ENCODE peak calls at places on chromosomes 13 and 19, in six cellular contexts. One of them, this sample, is unnamed. For H3K9me3 and H3K4me1, the result is how much of the 10 kb centered on the place peaks cover.

GRCh38 chr19:1248454-1249297 is at the start of gene MIDN:
- DNase-seq in uterus: peak
- DNase-seq in mucosa of descending colon: peak
- DNase-seq in cardiac muscle cell: peak
- DNase-seq in body of pancreas: peak
- DNase-seq in testis: peak
- DNase-seq in this sample: peak

GRCh38 chr13:28199089-28199488 is 60.7 kb downstream of the PAN3 start:
- DNase-seq in body of pancreas: no peak
- DNase-seq in mucosa of descending colon: no peak
- DNase-seq in testis: no peak
- DNase-seq in cardiac muscle cell: no peak
- DNase-seq in uterus: no peak
- DNase-seq in this sample: no peak

GRCh38 chr13:37058801-37059135 is 720 bp downstream of the SUPT20H start:
- DNase-seq in uterus: no peak
- DNase-seq in testis: peak
- DNase-seq in body of pancreas: no peak
- DNase-seq in cardiac muscle cell: peak
- DNase-seq in mucosa of descending colon: peak
- DNase-seq in this sample: peak

GRCh38 chr19:24033962-24034342 is 53.0 kb upstream of the ZNF254 start:
- DNase-seq in uterus: peak
- DNase-seq in testis: peak
- DNase-seq in mucosa of descending colon: peak
- DNase-seq in body of pancreas: peak
- DNase-seq in cardiac muscle cell: peak
- DNase-seq in this sample: peak

GRCh38 chr19:39498262-39499081 is at the start of gene DLL3:
- DNase-seq in mucosa of descending colon: no peak
- DNase-seq in testis: no peak
- DNase-seq in cardiac muscle cell: peak
- DNase-seq in body of pancreas: no peak
- DNase-seq in uterus: no peak
- DNase-seq in this sample: no peak

GRCh38 chr13:32174366-32174765 is 140.8 kb downstream of the ZAR1L start:
- DNase-seq in mucosa of descending colon: no peak
- DNase-seq in uterus: no peak
- DNase-seq in testis: no peak
- DNase-seq in cardiac muscle cell: no peak
- DNase-seq in body of pancreas: no peak
- DNase-seq in this sample: no peak

GRCh38 chr13:109393045-109393444 is 393.3 kb downstream of the IRS2 start:
- DNase-seq in uterus: no peak
- DNase-seq in testis: no peak
- DNase-seq in body of pancreas: no peak
- DNase-seq in mucosa of descending colon: no peak
- DNase-seq in cardiac muscle cell: no peak
- DNase-seq in this sample: no peak

GRCh38 chr19:45641274-45642105 is 2.3 kb upstream of the EML2 start:
- DNase-seq in uterus: peak
- DNase-seq in cardiac muscle cell: peak
- DNase-seq in testis: peak
- DNase-seq in mucosa of descending colon: peak
- DNase-seq in body of pancreas: peak
- DNase-seq in this sample: peak

GRCh38 chr19:42426643-42427042 is 545 bp downstream of the LIPE start:
- DNase-seq in mucosa of descending colon: no peak
- DNase-seq in uterus: no peak
- DNase-seq in cardiac muscle cell: no peak
- DNase-seq in body of pancreas: no peak
- DNase-seq in testis: no peak
- DNase-seq in this sample: no peak

GRCh38 chr19:4609878-4610511 is 29.3 kb upstream of the TNFAIP8L1 start:
- DNase-seq in testis: no peak
- DNase-seq in uterus: no peak
- DNase-seq in cardiac muscle cell: no peak
- DNase-seq in mucosa of descending colon: no peak
- DNase-seq in body of pancreas: peak
- DNase-seq in this sample: no peak
- H3K4me3 ChIP-seq in testis: no peak
- H3K4me3 ChIP-seq in uterus: no peak
- H3K4me3 ChIP-seq in cardiac muscle cell: no peak
- H3K4me3 ChIP-seq in mucosa of descending colon: no peak
- H3K4me3 ChIP-seq in body of pancreas: no peak
- H3K4me3 ChIP-seq in this sample: no peak

DNA sequence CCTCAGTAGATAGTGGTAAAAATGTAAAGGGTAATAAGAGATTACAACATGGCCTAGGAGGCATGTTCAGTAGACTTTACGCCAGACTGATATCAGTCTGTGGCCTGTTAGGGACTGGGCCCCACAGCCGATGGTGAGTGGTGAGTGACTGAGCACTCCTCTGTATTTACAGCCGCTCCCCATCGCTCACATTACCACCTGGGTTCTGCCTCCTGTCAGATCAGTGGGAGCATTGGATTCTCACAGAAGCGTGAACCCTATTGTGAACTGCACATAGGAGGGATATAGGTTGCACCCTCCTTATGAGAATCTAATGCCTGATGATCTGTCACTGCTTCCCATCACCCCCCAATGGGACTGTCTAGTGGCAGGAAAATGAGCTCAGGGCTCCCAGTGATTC is 17.9 kb downstream of the NLRP11 start:
- DNase-seq in testis: no peak
- DNase-seq in body of pancreas: no peak
- DNase-seq in uterus: no peak
- DNase-seq in cardiac muscle cell: no peak
- DNase-seq in mucosa of descending colon: no peak
- DNase-seq in this sample: no peak
- H3K9me3 ChIP-seq in testis: under half
- H3K9me3 ChIP-seq in body of pancreas: under half
- H3K9me3 ChIP-seq in uterus: under half
- H3K9me3 ChIP-seq in cardiac muscle cell: under half
- H3K9me3 ChIP-seq in mucosa of descending colon: under half
- H3K9me3 ChIP-seq in this sample: under half

DNA sequence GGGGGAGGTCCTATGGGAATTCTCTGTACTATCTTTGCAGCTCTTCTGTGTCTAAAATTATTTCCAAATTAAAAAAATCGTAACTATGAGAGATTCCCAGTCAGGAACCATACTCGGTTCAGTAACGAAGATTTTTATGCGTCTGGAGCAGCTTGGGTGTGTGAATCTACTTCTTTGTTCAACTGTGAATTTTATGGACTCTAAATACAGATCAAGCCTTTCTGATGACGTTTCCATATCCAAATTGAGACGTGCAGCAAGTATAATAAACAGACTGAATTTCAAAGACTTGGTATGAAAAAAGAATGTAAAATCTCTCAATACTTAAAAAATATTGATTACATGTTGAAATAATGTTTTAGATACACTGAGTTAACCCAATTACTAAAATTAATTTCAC is 30.9 kb downstream of the MLLT1 start:
- DNase-seq in body of pancreas: no peak
- DNase-seq in cardiac muscle cell: no peak
- DNase-seq in testis: no peak
- DNase-seq in uterus: no peak
- DNase-seq in mucosa of descending colon: no peak
- DNase-seq in this sample: no peak
- H3K4me1 ChIP-seq in body of pancreas: under half
- H3K4me1 ChIP-seq in cardiac muscle cell: under half
- H3K4me1 ChIP-seq in testis: under half
- H3K4me1 ChIP-seq in uterus: under half
- H3K4me1 ChIP-seq in mucosa of descending colon: under half
- H3K4me1 ChIP-seq in this sample: under half

DNA sequence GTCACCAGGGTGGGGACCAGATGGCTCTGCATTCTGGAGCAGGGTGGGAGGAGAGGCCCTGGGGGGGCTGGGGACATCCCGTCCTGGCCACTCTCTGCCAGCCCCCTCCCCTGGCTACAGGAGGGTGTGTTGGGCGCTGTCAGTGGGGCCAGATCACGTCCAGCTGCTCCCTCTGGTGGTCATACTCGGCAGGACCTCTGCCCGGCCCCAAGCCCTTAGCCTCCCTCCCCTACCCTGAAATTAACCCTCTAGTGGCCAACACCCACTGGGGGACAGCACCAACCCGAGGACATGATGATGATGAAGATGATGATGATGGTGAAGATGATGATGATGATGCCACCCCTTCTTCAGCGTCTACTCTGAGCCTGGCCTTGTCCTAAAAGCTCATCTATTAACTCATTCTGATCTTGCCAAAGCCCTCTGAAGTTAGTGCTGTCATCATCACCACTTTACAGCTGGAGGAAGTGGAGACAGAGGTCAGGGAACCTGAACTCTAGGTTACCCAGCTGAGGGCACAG is 590 bp upstream of the LGI4 start:
- DNase-seq in cardiac muscle cell: peak
- DNase-seq in mucosa of descending colon: peak
- DNase-seq in testis: peak
- DNase-seq in body of pancreas: peak
- DNase-seq in uterus: peak
- DNase-seq in this sample: peak
- H3K4me3 ChIP-seq in cardiac muscle cell: peak
- H3K4me3 ChIP-seq in mucosa of descending colon: no peak
- H3K4me3 ChIP-seq in testis: no peak
- H3K4me3 ChIP-seq in body of pancreas: no peak
- H3K4me3 ChIP-seq in uterus: peak
- H3K4me3 ChIP-seq in this sample: no peak

DNA sequence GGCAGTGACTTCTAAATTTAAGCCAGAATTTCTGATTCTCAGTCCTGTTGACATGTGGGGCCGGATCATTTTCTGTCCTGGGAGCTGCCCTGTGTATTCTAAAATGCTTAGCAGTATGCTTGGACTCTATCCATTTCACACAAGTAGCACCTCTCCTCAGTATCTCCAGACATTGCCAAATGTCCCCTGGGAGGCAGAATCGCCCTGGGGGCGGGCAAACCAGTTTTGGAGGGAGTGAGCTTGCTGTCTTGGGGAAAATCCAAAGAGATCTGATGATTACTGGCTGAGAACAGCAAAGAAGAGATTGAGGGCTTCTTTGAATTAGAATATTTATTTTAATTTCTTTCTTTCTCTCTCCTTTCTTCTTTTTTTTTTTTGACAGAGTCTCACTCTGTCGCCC is 16.4 kb downstream of the VAV1 start:
- DNase-seq in mucosa of descending colon: no peak
- DNase-seq in uterus: no peak
- DNase-seq in body of pancreas: no peak
- DNase-seq in cardiac muscle cell: no peak
- DNase-seq in testis: no peak
- DNase-seq in this sample: no peak
- H3K9me3 ChIP-seq in mucosa of descending colon: under half
- H3K9me3 ChIP-seq in uterus: under half
- H3K9me3 ChIP-seq in body of pancreas: under half
- H3K9me3 ChIP-seq in cardiac muscle cell: under half
- H3K9me3 ChIP-seq in testis: under half
- H3K9me3 ChIP-seq in this sample: under half

GRCh38 chr13:39493966-39494365 is 109.0 kb downstream of the LHFPL6 start:
- DNase-seq in uterus: no peak
- DNase-seq in body of pancreas: no peak
- DNase-seq in mucosa of descending colon: no peak
- DNase-seq in cardiac muscle cell: no peak
- DNase-seq in testis: no peak
- DNase-seq in this sample: no peak
- H3K4me1 ChIP-seq in uterus: under half
- H3K4me1 ChIP-seq in body of pancreas: under half
- H3K4me1 ChIP-seq in mucosa of descending colon: under half
- H3K4me1 ChIP-seq in cardiac muscle cell: under half
- H3K4me1 ChIP-seq in testis: under half
- H3K4me1 ChIP-seq in this sample: half or more

GRCh38 chr13:51588406-51588949 is 4.2 kb downstream of the WDFY2 start:
- DNase-seq in testis: peak
- DNase-seq in cardiac muscle cell: no peak
- DNase-seq in mucosa of descending colon: no peak
- DNase-seq in body of pancreas: no peak
- DNase-seq in uterus: no peak
- DNase-seq in this sample: no peak
- H3K4me3 ChIP-seq in testis: no peak
- H3K4me3 ChIP-seq in cardiac muscle cell: no peak
- H3K4me3 ChIP-seq in mucosa of descending colon: no peak
- H3K4me3 ChIP-seq in body of pancreas: no peak
- H3K4me3 ChIP-seq in uterus: no peak
- H3K4me3 ChIP-seq in this sample: no peak

GRCh38 chr19:14021474-14021873 is 6.5 kb upstream of the RLN3 start:
- DNase-seq in cardiac muscle cell: no peak
- DNase-seq in body of pancreas: no peak
- DNase-seq in testis: no peak
- DNase-seq in uterus: no peak
- DNase-seq in mucosa of descending colon: no peak
- DNase-seq in this sample: peak

GRCh38 chr19:14023404-14024235 is 4.3 kb upstream of the RLN3 start:
- DNase-seq in testis: peak
- DNase-seq in body of pancreas: peak
- DNase-seq in cardiac muscle cell: peak
- DNase-seq in mucosa of descending colon: peak
- DNase-seq in uterus: no peak
- DNase-seq in this sample: peak

GRCh38 chr19:14022469-14022868 is 5.5 kb upstream of the RLN3 start:
- DNase-seq in uterus: no peak
- DNase-seq in testis: no peak
- DNase-seq in cardiac muscle cell: no peak
- DNase-seq in body of pancreas: no peak
- DNase-seq in mucosa of descending colon: no peak
- DNase-seq in this sample: no peak

GRCh38 chr19:14015454-14016035 is 9.4 kb upstream of the RFX1 start:
- DNase-seq in body of pancreas: no peak
- DNase-seq in uterus: no peak
- DNase-seq in mucosa of descending colon: no peak
- DNase-seq in testis: no peak
- DNase-seq in cardiac muscle cell: no peak
- DNase-seq in this sample: no peak

DNA sequence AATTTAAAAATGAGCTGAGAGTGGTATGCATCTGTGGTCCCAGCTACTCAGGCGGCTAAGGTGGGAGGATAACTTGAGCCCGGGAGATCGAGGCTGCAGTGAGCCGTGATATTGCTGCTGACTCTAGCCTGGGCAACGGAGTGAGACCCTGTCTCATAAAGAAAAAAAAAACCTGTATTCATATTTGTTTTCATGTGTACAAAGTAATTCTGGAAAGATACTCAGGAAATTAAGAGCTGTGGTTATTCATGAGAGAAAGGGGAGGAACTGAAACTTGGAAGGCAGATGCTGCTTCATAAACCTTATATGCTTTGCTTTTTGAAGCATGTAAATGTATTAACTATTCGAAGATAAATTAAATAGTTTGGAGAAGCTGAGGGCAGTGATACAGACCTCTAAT is 8.8 kb upstream of the RLN3 start:
- DNase-seq in uterus: no peak
- DNase-seq in body of pancreas: no peak
- DNase-seq in cardiac muscle cell: no peak
- DNase-seq in testis: no peak
- DNase-seq in mucosa of descending colon: no peak
- DNase-seq in this sample: no peak
- H3K9me3 ChIP-seq in uterus: under half
- H3K9me3 ChIP-seq in body of pancreas: under half
- H3K9me3 ChIP-seq in cardiac muscle cell: under half
- H3K9me3 ChIP-seq in testis: under half
- H3K9me3 ChIP-seq in mucosa of descending colon: under half
- H3K9me3 ChIP-seq in this sample: under half